ENCODE peak calls at places on chromosomes 12 and 14, in four cellular contexts. I is psoas muscle; N is stimulated activated CD4-positive, alpha-beta T cell treated with anti-CD3 and anti-CD28 coated beads, Interleukin-15, amount 100 ng/mL, for 24 hours; O is breast epithelium. U is an unnamed sample.

GRCh38 chr12:95396849-95397498 is 77.0 kb upstream of the METAP2 start:
- DNase-seq in I (no peak), N (no peak), O (no peak), U (peak)

GRCh38 chr12:59780605-59781135 is 184.8 kb downstream of the SLC16A7 start:
- DNase-seq in I (no peak), N (no peak), O (no peak), U (peak)

GRCh38 chr14:77409131-77409533 is 14.2 kb downstream of the NOXRED1 start:
- DNase-seq in I (no peak), N (no peak), O (no peak), U (peak)

GRCh38 chr12:45263587-45263986 is 47.7 kb downstream of the ANO6 start:
- DNase-seq in I (no peak), N (no peak), O (no peak), U (no peak)

GRCh38 chr12:109385339-109386078 is 37.8 kb downstream of the MYO1H start:
- DNase-seq in I (peak), N (no peak), O (no peak), U (peak)

GRCh38 chr14:38948171-38948570 is 154.9 kb downstream of the SEC23A start:
- DNase-seq in I (no peak), N (no peak), O (no peak), U (peak)

GRCh38 chr12:4962539-4963486 is 53.1 kb downstream of the KCNA1 start:
- DNase-seq in I (no peak), N (no peak), O (no peak), U (peak)

GRCh38 chr12:96501139-96501741 is 11.9 kb downstream of the CFAP54 start:
- DNase-seq in I (no peak), N (peak), O (peak), U (peak)

GRCh38 chr12:115351513-115352077 is 667.6 kb upstream of the TBX3 start:
- DNase-seq in I (no peak), N (no peak), O (no peak), U (peak)

GRCh38 chr14:93906341-93907329 is 20.5 kb upstream of the FAM181A start:
- DNase-seq in I (no peak), N (peak), O (no peak), U (peak)

GRCh38 chr14:72708708-72709475 is 185.0 kb downstream of the DPF3 start:
- DNase-seq in I (no peak), N (peak), O (no peak), U (no peak)

GRCh38 chr14:63770187-63770807 is 42.4 kb upstream of the SGPP1 start:
- DNase-seq in I (no peak), N (peak), O (no peak), U (peak)

GRCh38 chr12:83641789-83642188 is 955.1 kb downstream of the TMTC2 start:
- DNase-seq in I (no peak), N (no peak), O (no peak), U (no peak)

GRCh38 chr12:53042607-53043454 is 7.0 kb upstream of the TNS2 start:
- DNase-seq in I (no peak), N (no peak), O (no peak), U (no peak)

GRCh38 chr12:107501681-107502080 is 183.9 kb upstream of the PWP1 start:
- DNase-seq in I (no peak), N (no peak), O (no peak), U (no peak)

GRCh38 chr12:65707051-65707450 is 117.2 kb upstream of the HMGA2 start:
- DNase-seq in I (no peak), N (no peak), O (no peak), U (no peak)

GRCh38 chr12:53171725-53172329 is 8.7 kb upstream of the ZNF740 start:
- DNase-seq in I (no peak), N (no peak), O (peak), U (peak)

GRCh38 chr14:95328876-95329503 is 9.3 kb upstream of the CLMN start:
- DNase-seq in I (no peak), N (no peak), O (no peak), U (no peak)

GRCh38 chr12:7915911-7916403 is 20.0 kb downstream of the SLC2A3 start:
- DNase-seq in I (no peak), N (peak), O (no peak), U (peak)

GRCh38 chr14:67665886-67666285 is 8.5 kb downstream of the VTI1B start:
- DNase-seq in I (no peak), N (no peak), O (no peak), U (peak)

GRCh38 chr14:56235388-56235787 is 117.2 kb downstream of the PELI2 start:
- DNase-seq in I (no peak), N (no peak), O (no peak), U (no peak)

GRCh38 chr12:6788972-6789905 is at the start of gene CD4:
- DNase-seq in I (peak), N (peak), O (no peak), U (peak)

GRCh38 chr12:108157856-108158255 is 28.8 kb downstream of the WSCD2 start:
- DNase-seq in I (no peak), N (no peak), O (no peak), U (no peak)

GRCh38 chr12:123748661-123749060 is 13.4 kb upstream of the DNAH10 start:
- DNase-seq in I (no peak), N (no peak), O (no peak), U (peak)

GRCh38 chr14:81565441-81566290 is 32.0 kb upstream of the SEL1L start:
- DNase-seq in I (no peak), N (peak), O (no peak), U (no peak)

GRCh38 chr14:34170891-34171290 is 220.0 kb upstream of the EGLN3 start:
- DNase-seq in I (no peak), N (no peak), O (no peak), U (no peak)

GRCh38 chr12:104986022-104986941 is at the start of gene NOPCHAP1:
- DNase-seq in I (peak), N (peak), O (peak), U (peak)

GRCh38 chr12:56160160-56160763 is 2.1 kb downstream of the MYL6 start:
- DNase-seq in I (no peak), N (peak), O (no peak), U (peak)

GRCh38 chr12:93722179-93722578 is 45.0 kb downstream of the CRADD start:
- DNase-seq in I (no peak), N (no peak), O (no peak), U (no peak)

GRCh38 chr12:59657711-59658110 is 61.9 kb downstream of the SLC16A7 start:
- DNase-seq in I (no peak), N (no peak), O (no peak), U (no peak)

GRCh38 chr14:67221248-67221981 is 19.8 kb upstream of the PALS1 start:
- DNase-seq in I (no peak), N (no peak), O (no peak), U (peak)

U was measured in EH.